ENCODE peak calls at places on chromosome 16, in five cellular contexts. S is mesenchymal stem cell, W is H9, F is neuronal stem cell, G is H1. N is an unnamed sample. For H3K4me1, the result is how much of the 10 kb centered on the place peaks cover.

GRCh38 chr16:20911361-20911760 is 10.8 kb downstream of the LYRM1 start:
- DNase-seq in W (no peak), S (peak), F (no peak), G (no peak), N (no peak)

GRCh38 chr16:24635900-24636610 is 93.4 kb upstream of the TNRC6A start:
- DNase-seq in G (no peak), W (no peak), F (no peak), S (peak), N (no peak)

GRCh38 chr16:53022374-53022773 is 30.3 kb downstream of the CHD9NB start:
- DNase-seq in F (peak), W (peak), S (peak), G (peak), N (peak)

GRCh38 chr16:82655315-82655714 is 28.5 kb downstream of the CDH13 start:
- DNase-seq in W (no peak), G (no peak), S (peak), F (no peak), N (no peak)

GRCh38 chr16:89123001-89123830 is 29.6 kb downstream of the ACSF3 start:
- DNase-seq in W (no peak), S (no peak), F (no peak), G (no peak), N (no peak)

GRCh38 chr16:83983491-83983890 is 15.4 kb downstream of the NECAB2 start:
- DNase-seq in G (no peak), W (no peak), S (no peak), F (no peak), N (peak)

GRCh38 chr16:89404561-89404960 is 85.8 kb downstream of the ANKRD11 start:
- DNase-seq in G (no peak), F (no peak), W (no peak), S (no peak), N (no peak)

GRCh38 chr16:4114257-4115208 is 1.7 kb downstream of the ADCY9 start:
- DNase-seq in F (no peak), G (peak), S (no peak), W (no peak), N (no peak)

GRCh38 chr16:66315210-66315825 is 51.2 kb upstream of the CDH5 start:
- DNase-seq in W (peak), G (peak), S (peak), F (peak), N (peak)

GRCh38 chr16:84052071-84052622 is 9.6 kb upstream of the SLC38A8 start:
- DNase-seq in W (peak), F (no peak), G (no peak), S (no peak), N (no peak)

GRCh38 chr16:2898831-2899563 is 12.7 kb upstream of the FLYWCH1 start:
- DNase-seq in G (no peak), S (no peak), W (no peak), F (no peak), N (no peak)

GRCh38 chr16:78147846-78148535 is 48.5 kb downstream of the WWOX start:
- DNase-seq in F (no peak), W (no peak), S (no peak), G (no peak), N (no peak)

GRCh38 chr16:66926171-66926570 is 836 bp upstream of the RRAD start:
- DNase-seq in F (no peak), S (peak), W (no peak), G (no peak), N (no peak)

GRCh38 chr16:4344659-4345438 is 6.3 kb downstream of the PAM16 start:
- DNase-seq in S (peak), G (no peak), W (no peak), F (no peak), N (peak)

GRCh38 chr16:84765606-84766580 is 53.9 kb upstream of the CRISPLD2 start:
- DNase-seq in S (no peak), W (no peak), G (no peak), F (no peak), N (no peak)

GRCh38 chr16:16131659-16132058 is 91.6 kb downstream of the ABCC6 start:
- DNase-seq in W (no peak), F (no peak), S (no peak), G (no peak), N (no peak)

GRCh38 chr16:49527621-49528020 is 154.0 kb downstream of the C16orf78 start:
- DNase-seq in W (no peak), F (no peak), S (no peak), G (no peak), N (no peak)

GRCh38 chr16:89958068-89958467 is 9.5 kb downstream of the DEF8 start:
- DNase-seq in F (no peak), W (peak), S (peak), G (peak), N (no peak)

GRCh38 chr16:50722960-50723359 is 18.9 kb upstream of the CYLD start:
- DNase-seq in W (no peak), G (no peak), S (no peak), F (no peak), N (no peak)

GRCh38 chr16:81168406-81168805 is 70.1 kb upstream of the BCO1 start:
- DNase-seq in G (no peak), S (no peak), F (no peak), W (no peak), N (no peak)

GRCh38 chr16:4693956-4694663 is 748 bp downstream of the NUDT16L1 start:
- DNase-seq in W (peak), G (no peak), S (peak), F (no peak), N (peak)

GRCh38 chr16:2483939-2484897 is 9.3 kb downstream of the TBC1D24 start:
- DNase-seq in S (no peak), W (no peak), F (no peak), G (no peak), N (no peak)

GRCh38 chr16:54207837-54208236 is 78.8 kb downstream of the IRX3 start:
- DNase-seq in S (no peak), W (no peak), F (no peak), G (no peak), N (no peak)

GRCh38 chr16:10552998-10553491 is 27.4 kb downstream of the EMP2 start:
- DNase-seq in G (peak), S (no peak), F (no peak), W (peak), N (peak)

GRCh38 chr16:70754874-70755600 is 45.9 kb downstream of the VAC14 start:
- DNase-seq in G (no peak), S (no peak), W (no peak), F (no peak), N (no peak)

GRCh38 chr16:70803354-70803753 is 2.4 kb upstream of the VAC14 start:
- DNase-seq in S (no peak), G (no peak), W (no peak), F (no peak), N (peak)

GRCh38 chr16:28554634-28555423 is 1.1 kb downstream of the SGF29 start:
- DNase-seq in W (no peak), F (no peak), G (no peak), S (no peak), N (no peak)

GRCh38 chr16:51151951-51152663 is 1.0 kb upstream of the SALL1 start:
- DNase-seq in W (peak), F (peak), G (peak), S (peak), N (no peak)

GRCh38 chr16:5509794-5510193 is 412.2 kb upstream of the EEF2KMT start:
- DNase-seq in G (no peak), W (no peak), F (no peak), S (no peak), N (no peak)

GRCh38 chr16:56983211-56983751 is 6.1 kb upstream of the NLRC5 start:
- DNase-seq in F (no peak), G (no peak), W (no peak), S (no peak), N (no peak)

GRCh38 chr16:87391324-87391949 is 699 bp upstream of the MAP1LC3B start:
- DNase-seq in G (no peak), S (peak), W (peak), F (peak), N (peak)

GRCh38 chr16:87391950-87392822 is at the start of gene MAP1LC3B:
- DNase-seq in S (peak), G (peak), F (peak), W (peak), N (peak)

GRCh38 chr16:87389245-87389644 is 2.9 kb upstream of the MAP1LC3B start:
- DNase-seq in S (no peak), F (no peak), W (no peak), G (no peak), N (no peak)

GRCh38 chr16:87388818-87389134 is 3.4 kb upstream of the MAP1LC3B start:
- DNase-seq in F (no peak), S (no peak), G (no peak), W (no peak), N (no peak)

DNA sequence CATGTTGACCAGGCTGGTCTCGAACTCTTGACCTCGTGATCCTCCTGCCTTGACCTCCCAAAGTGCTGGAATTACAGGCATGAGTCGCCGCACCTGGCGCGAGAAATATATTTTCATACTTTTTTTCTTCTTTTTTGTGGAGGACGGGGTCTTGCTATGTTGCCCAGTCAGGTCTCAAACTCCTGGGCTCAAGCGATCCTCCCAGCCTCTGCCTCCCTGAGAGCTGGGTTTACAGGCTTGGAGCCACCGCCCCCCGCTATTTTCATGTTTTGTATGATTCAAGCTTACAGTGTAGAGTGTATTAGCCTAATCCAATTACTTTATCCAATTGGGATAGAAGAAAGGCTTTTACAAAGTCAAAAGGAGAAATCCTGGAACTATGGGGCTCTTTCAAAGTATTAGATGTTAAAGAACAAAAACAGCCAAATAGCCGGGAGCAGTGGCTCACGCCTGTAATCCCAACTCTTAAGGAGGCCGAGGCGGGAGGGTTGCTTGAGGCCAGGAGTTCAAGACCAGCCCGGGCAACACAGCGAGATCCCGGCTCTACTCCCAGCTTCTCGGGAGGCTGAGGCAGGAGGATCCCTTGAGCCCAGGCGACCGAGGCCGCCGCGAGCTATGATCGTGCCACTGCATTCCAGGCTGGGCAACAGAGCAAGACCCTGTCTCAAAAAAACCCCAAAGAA is 1.4 kb upstream of the MAP1LC3B start:
- DNase-seq in S (no peak), G (no peak), W (no peak), F (no peak), N (no peak)
- H2AFZ ChIP-seq in S (no peak), G (peak), W (no peak), F (peak), N (no peak)

GRCh38 chr16:31876955-31877828 is 3.6 kb downstream of the ZNF267 start:
- DNase-seq in W (no peak), G (no peak), F (no peak), S (peak), N (peak)

GRCh38 chr16:31873556-31874353 is at the start of gene ZNF267:
- DNase-seq in F (peak), G (peak), S (peak), W (peak), N (peak)

GRCh38 chr16:31877876-31878642 is 4.5 kb downstream of the ZNF267 start:
- DNase-seq in F (no peak), W (no peak), S (no peak), G (no peak), N (no peak)

GRCh38 chr16:31874354-31875111 is 926 bp downstream of the ZNF267 start:
- DNase-seq in W (no peak), S (peak), F (no peak), G (no peak), N (peak)

DNA sequence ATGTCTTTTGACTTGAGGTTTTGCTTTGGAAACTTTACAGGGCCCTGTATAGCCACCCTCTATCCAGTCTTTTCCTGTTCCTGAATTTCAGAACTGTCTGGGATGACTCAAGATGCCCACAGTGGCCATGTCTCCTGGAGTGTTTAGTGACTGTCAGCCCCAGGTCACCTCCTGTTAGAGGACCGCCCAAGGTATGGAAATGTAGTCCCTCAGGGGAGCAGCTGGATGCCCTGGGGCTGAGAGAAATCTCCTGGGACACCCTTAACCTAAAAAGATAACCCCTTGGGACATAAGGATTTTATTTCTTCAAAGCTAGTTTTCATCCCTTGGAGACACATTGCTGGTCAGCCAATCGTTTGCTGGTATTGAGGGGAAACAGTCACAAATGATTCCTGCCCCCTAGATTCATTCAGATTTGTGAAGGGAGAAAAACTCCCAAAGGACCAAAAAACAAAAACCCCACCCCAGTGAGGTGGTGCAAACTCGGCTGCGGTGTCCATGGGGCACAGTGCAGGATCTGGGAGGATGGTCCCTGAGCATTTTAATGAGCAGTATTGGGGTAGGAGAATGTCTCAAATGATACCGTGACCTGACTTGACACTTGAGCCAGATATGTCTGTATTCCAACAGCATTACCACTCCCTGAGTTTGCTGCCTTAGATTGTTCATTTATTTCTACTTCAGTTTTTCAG is 1.7 kb downstream of the ZNF267 start:
- DNase-seq in S (peak), G (no peak), W (no peak), F (no peak), N (peak)
- H2BK12ac ChIP-seq in S (no peak), G (no peak), W (no peak), F (no peak), N (no peak)

GRCh38 chr16:17409894-17410293 is 60.9 kb downstream of the XYLT1 start:
- DNase-seq in G (no peak), W (no peak), S (no peak), F (no peak), N (no peak)
- H3K4me1 ChIP-seq in G (under half), W (under half), S (under half), F (under half), N (under half)

GRCh38 chr16:27298132-27298531 is 15.6 kb upstream of the IL4R start:
- DNase-seq in S (no peak), G (no peak), F (no peak), W (no peak), N (no peak)
- H2AFZ ChIP-seq in S (no peak), G (no peak), F (no peak), W (no peak), N (no peak)

GRCh38 chr16:85980686-85981085 is 81.7 kb downstream of the IRF8 start:
- DNase-seq in S (no peak), F (no peak), G (no peak), W (no peak), N (peak)

GRCh38 chr16:85978976-85979375 is 80.0 kb downstream of the IRF8 start:
- DNase-seq in F (no peak), G (no peak), W (no peak), S (no peak), N (no peak)

GRCh38 chr16:85975421-85976100 is 76.6 kb downstream of the IRF8 start:
- DNase-seq in F (no peak), W (no peak), G (no peak), S (no peak), N (no peak)

GRCh38 chr16:85979605-85980004 is 80.6 kb downstream of the IRF8 start:
- DNase-seq in F (no peak), W (no peak), S (no peak), G (no peak), N (no peak)

GRCh38 chr16:85978291-85978775 is 79.4 kb downstream of the IRF8 start:
- DNase-seq in S (no peak), F (no peak), W (no peak), G (no peak), N (peak)
- H2BK12ac ChIP-seq in S (no peak), F (peak), W (no peak), G (no peak), N (peak)

GRCh38 chr16:75058815-75059214 is 57.8 kb downstream of the LDHD start:
- DNase-seq in S (no peak), W (no peak), F (no peak), G (no peak), N (no peak)
- H3K4me1 ChIP-seq in S (under half), W (under half), F (under half), G (under half), N (under half)

GRCh38 chr16:87203060-87203656 is 114.0 kb downstream of the C16orf95 start:
- DNase-seq in W (peak), G (peak), S (peak), F (peak), N (peak)
- H2AFZ ChIP-seq in W (no peak), G (no peak), S (no peak), F (no peak), N (no peak)

GRCh38 chr16:68076560-68076959 is 8.6 kb upstream of the NFATC3 start:
- DNase-seq in W (no peak), S (no peak), G (peak), F (no peak), N (no peak)
- H2BK12ac ChIP-seq in W (no peak), S (no peak), G (no peak), F (no peak), N (no peak)

DNA sequence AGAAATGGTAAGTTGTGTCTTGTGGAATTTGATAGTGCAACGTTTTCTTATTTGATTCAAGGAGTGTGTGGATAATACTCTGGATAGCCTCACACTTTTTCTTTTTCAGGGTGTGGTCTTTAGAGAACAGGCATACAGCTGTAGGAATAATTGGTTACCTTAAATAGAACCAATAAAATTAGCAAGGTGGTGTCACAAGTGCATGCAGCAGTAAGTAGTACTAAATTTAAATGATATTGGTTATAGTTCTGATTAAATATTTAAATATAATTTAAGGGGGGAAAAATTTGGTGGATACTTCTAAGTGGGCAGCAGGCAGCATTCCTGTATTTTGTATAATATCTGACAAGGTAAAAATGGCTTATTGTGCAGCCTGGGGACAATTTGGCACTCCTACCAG is 3.7 kb downstream of the HAPSTR1 start:
- DNase-seq in G (no peak), W (no peak), S (no peak), F (no peak), N (no peak)
- H3K4me1 ChIP-seq in G (under half), W (under half), S (under half), F (under half), N (under half)

DNA sequence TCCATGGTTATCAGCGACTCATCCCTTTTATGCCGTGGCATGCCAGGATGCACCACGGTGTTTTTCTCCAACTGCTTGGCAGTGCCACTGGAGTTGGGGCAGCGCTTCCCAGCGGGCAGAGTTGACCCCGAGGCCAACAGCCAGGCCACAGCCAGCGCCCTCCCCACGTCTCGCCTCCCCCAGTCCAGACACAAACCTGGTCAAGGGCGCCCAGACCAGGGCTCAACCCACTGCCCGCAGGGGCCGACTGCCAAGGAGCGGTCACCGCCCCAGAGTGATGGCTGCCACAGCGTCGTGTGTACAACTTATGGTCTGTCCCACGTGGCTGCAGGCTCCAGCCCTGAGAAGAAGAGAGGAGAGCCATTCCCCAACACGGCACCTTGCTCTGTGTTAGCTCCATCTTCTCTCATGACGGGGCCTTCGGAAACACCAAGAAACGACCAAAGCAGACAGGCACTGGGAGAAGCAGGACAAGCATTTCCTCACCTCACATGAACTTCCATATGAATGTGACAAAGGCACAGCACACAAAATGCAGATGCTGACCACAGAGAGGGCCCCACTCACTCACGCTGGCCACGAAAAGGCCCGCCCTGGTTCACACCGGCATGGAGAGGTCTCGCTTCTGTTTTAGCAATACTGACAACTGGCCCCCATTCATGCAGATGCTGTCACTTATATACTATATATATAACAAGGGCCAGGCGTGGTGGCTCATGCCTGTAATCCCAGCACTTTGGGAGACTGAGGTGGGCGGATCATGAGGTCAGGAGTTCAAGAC is 27.0 kb downstream of the AXIN1 start:
- DNase-seq in G (no peak), W (no peak), S (no peak), F (no peak), N (no peak)
- H2AFZ ChIP-seq in G (no peak), W (no peak), S (no peak), F (no peak), N (no peak)

N was measured in trophoblast cell.